ENCODE peak calls at places on chromosome 12, in five cellular contexts. I is activated CD4-positive, alpha-beta T cell treated with anti-CD3 and anti-CD28 coated beads, Interleukin-2, amount 50 U/mL, for 4 hours; U is IMR-90; N is DMS153; J is GM23248. D is an unnamed sample.

GRCh38 chr12:109727039-109727723 is 13.6 kb downstream of the FAM222A start:
- DNase-seq in U (no peak), I (no peak), N (no peak), J (no peak), D (no peak)

GRCh38 chr12:78865297-78865955 is 852 bp downstream of the SYT1 start:
- DNase-seq in N (no peak), I (no peak), J (no peak), U (no peak), D (no peak)

GRCh38 chr12:12286441-12286840 is 19.6 kb upstream of the LRP6 start:
- DNase-seq in N (no peak), I (no peak), J (no peak), U (no peak), D (no peak)

GRCh38 chr12:57614178-57614947 is 3.1 kb downstream of the ARHGEF25 start:
- DNase-seq in I (no peak), N (no peak), U (peak; percentile 15), J (peak; percentile 45), D (peak; percentile 44)

GRCh38 chr12:3278681-3279414 is 201.7 kb downstream of the TSPAN9 start:
- DNase-seq in I (no peak), U (no peak), J (peak; percentile 29), N (no peak), D (no peak)

GRCh38 chr12:20404576-20405346 is 36.4 kb downstream of the PDE3A start:
- DNase-seq in J (no peak), I (no peak), N (no peak), U (peak; percentile 6), D (peak; percentile 56)

GRCh38 chr12:56377989-56378316 is 15.3 kb upstream of the APOF start:
- DNase-seq in N (no peak), I (no peak), J (no peak), U (no peak), D (no peak)

GRCh38 chr12:11723993-11724392 is 74.5 kb downstream of the ETV6 start:
- DNase-seq in U (peak; percentile 52), I (no peak), J (no peak), N (no peak), D (no peak)

GRCh38 chr12:124902916-124903315 is 11.5 kb downstream of the UBC start:
- DNase-seq in I (no peak), J (no peak), N (no peak), U (no peak), D (no peak)

GRCh38 chr12:69238589-69239285 is 632 bp upstream of the CPSF6 start:
- DNase-seq in U (no peak), N (no peak), I (no peak), J (peak; percentile 5), D (no peak)

GRCh38 chr12:132249747-132250478 is 79.5 kb downstream of the GALNT9 start:
- DNase-seq in J (no peak), N (no peak), I (no peak), U (no peak), D (no peak)

GRCh38 chr12:81759215-81759991 is at the start of gene PPFIA2:
- DNase-seq in J (peak; percentile 42), I (no peak), U (peak; percentile 4), N (peak; percentile 29), D (no peak)

GRCh38 chr12:44537354-44537753 is 338.8 kb downstream of the NELL2 start:
- DNase-seq in U (no peak), J (no peak), N (no peak), I (no peak), D (no peak)

GRCh38 chr12:24810378-24810777 is 138.5 kb downstream of the BCAT1 start:
- DNase-seq in N (no peak), U (no peak), J (no peak), I (no peak), D (no peak)

GRCh38 chr12:94143444-94143843 is 4.9 kb upstream of the PLXNC1 start:
- DNase-seq in N (no peak), U (no peak), J (no peak), I (no peak), D (no peak)

GRCh38 chr12:26701604-26702215 is 131.3 kb downstream of the ITPR2 start:
- DNase-seq in N (peak; percentile 41), I (no peak), J (peak; percentile 64), U (peak; percentile 70), D (peak; percentile 53)

GRCh38 chr12:96187675-96188355 is 6.4 kb upstream of the ELK3 start:
- DNase-seq in J (no peak), I (no peak), U (no peak), N (no peak), D (no peak)

GRCh38 chr12:8922544-8922943 is 8.2 kb downstream of the PHC1 start:
- DNase-seq in N (no peak), U (no peak), J (no peak), I (no peak), D (no peak)

GRCh38 chr12:34392741-34393085 is 370.4 kb downstream of the ALG10 start:
- DNase-seq in N (no peak), U (no peak), J (no peak), I (no peak), D (no peak)

GRCh38 chr12:124927325-124928094 is 13.1 kb upstream of the UBC start:
- DNase-seq in I (peak; percentile 93), J (peak; percentile 89), N (no peak), U (peak; percentile 79), D (peak; percentile 92)

GRCh38 chr12:43836455-43836989 is 641 bp downstream of the TMEM117 start:
- DNase-seq in J (peak; percentile 56), U (peak; percentile 46), N (no peak), I (peak; percentile 8), D (peak; percentile 13)

GRCh38 chr12:122003646-122004611 is 17.8 kb upstream of the BCL7A start:
- DNase-seq in U (no peak), N (no peak), I (no peak), J (peak; percentile 62), D (peak; percentile 22)

GRCh38 chr12:71780207-71780822 is 25.7 kb downstream of the RAB21 start:
- DNase-seq in I (peak; percentile 48), J (peak; percentile 80), N (peak; percentile 10), U (peak; percentile 50), D (peak; percentile 43)

GRCh38 chr12:110533607-110534006 is 31.5 kb downstream of the RAD9B start:
- DNase-seq in I (no peak), J (no peak), N (no peak), U (peak; percentile 92), D (peak; percentile 38)

GRCh38 chr12:76374395-76375020 is 26.3 kb upstream of the BBS10 start:
- DNase-seq in J (peak; percentile 39), U (peak; percentile 79), N (no peak), I (no peak), D (peak; percentile 43)

GRCh38 chr12:79692860-79693605 is 2.3 kb upstream of the PAWR start:
- DNase-seq in U (peak; percentile 40), N (no peak), I (no peak), J (peak; percentile 69), D (no peak)

GRCh38 chr12:130596241-130596640 is 119.9 kb downstream of the RIMBP2 start:
- DNase-seq in N (no peak), J (no peak), U (no peak), I (no peak), D (no peak)

GRCh38 chr12:74337951-74338350 is 199.7 kb upstream of the ATXN7L3B start:
- DNase-seq in I (no peak), U (peak; percentile 64), J (peak; percentile 5), N (no peak), D (peak; percentile 64)

GRCh38 chr12:130765186-130765659 is 49.1 kb upstream of the RIMBP2 start:
- DNase-seq in J (peak; percentile 72), U (peak; percentile 15), N (no peak), I (no peak), D (peak; percentile 13)